ENCODE peak calls at places on chromosomes 6 and 20, in seven cellular contexts. Z is esophagus squamous epithelium, V is K562, U is endothelial cell of umbilical vein, J is HepG2, T is tibial artery, I is PC-9. L is an unnamed sample.

GRCh38 chr20:33667245-33668086 is 723 bp downstream of the ACTL10 start:
- DNase-seq in I (peak; percentile 88), U (peak; percentile 73), J (no peak), Z (no peak), T (no peak), V (no peak), L (peak; percentile 88)

GRCh38 chr6:40391086-40391485 is 196.1 kb downstream of the LRFN2 start:
- DNase-seq in V (no peak), U (no peak), J (no peak), Z (no peak), T (no peak), I (no peak), L (no peak)

GRCh38 chr6:70725817-70726413 is 58.2 kb downstream of the SMAP1 start:
- DNase-seq in J (no peak), Z (no peak), I (no peak), T (no peak), V (no peak), U (no peak), L (no peak)

GRCh38 chr6:134177753-134178229 is 125.4 kb upstream of the SLC2A12 start:
- DNase-seq in J (peak; percentile 56), T (no peak), I (no peak), Z (no peak), V (no peak), U (no peak), L (no peak)

GRCh38 chr20:59737073-59737691 is 132.8 kb downstream of the PHACTR3 start:
- DNase-seq in J (no peak), I (no peak), T (no peak), Z (no peak), U (no peak), V (no peak), L (no peak)

GRCh38 chr6:37139223-37139962 is 30.6 kb upstream of the PIM1 start:
- DNase-seq in Z (no peak), V (no peak), I (no peak), U (no peak), J (no peak), T (no peak), L (no peak)

GRCh38 chr6:116444092-116444491 is 17.1 kb upstream of the CALHM6 start:
- DNase-seq in V (peak; percentile 45), I (no peak), U (peak; percentile 44), Z (no peak), J (peak; percentile 21), T (no peak), L (no peak)

GRCh38 chr6:149636116-149636515 is 12.4 kb downstream of the KATNA1 start:
- DNase-seq in I (no peak), V (no peak), J (no peak), U (no peak), Z (no peak), T (no peak), L (no peak)

GRCh38 chr6:89679215-89680120 is 40.9 kb upstream of the LYRM2 start:
- DNase-seq in Z (no peak), U (no peak), T (no peak), J (no peak), V (no peak), I (no peak), L (no peak)

DNA sequence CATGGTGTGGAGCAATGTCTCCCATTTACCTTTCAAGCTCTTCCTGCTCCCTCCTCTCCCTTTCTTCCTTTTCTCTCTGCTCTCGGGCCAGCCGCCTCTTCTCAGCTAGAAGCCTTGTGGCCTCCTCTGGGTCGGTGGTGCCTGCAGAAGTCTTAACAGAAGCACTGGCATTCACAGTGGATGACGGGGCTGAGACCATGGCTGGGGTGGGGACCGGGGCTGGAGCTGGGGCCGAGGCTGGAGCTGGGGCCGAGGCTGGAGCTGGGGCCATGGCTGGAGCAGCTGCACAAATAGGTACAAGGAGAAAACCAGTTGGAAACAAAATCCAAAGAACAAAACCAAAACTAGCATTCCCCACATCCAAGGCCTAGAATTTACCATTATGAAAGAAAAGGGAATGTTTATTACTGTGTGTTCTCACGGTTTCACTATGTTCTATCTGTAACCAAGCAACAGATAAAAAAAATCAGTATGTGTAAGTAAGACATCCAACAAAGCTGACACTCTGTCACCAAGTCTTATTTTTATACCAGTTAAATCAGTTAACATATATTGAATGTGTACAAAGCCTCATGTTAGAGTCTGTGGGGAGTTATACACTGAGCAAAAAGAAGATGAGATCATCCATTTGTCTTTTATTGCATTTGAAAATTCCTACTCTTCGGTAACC is 72.9 kb upstream of the BCLAF1 start:
- DNase-seq in J (no peak), V (no peak), T (no peak), I (no peak), Z (no peak), U (no peak), L (peak; percentile 43)
- H3K27ac ChIP-seq in J (no peak overlapping the region), V (no peak overlapping the region), T (no peak overlapping the region), I (no peak overlapping the region), Z (no peak overlapping the region), U (no peak overlapping the region), L (no peak overlapping the region)

DNA sequence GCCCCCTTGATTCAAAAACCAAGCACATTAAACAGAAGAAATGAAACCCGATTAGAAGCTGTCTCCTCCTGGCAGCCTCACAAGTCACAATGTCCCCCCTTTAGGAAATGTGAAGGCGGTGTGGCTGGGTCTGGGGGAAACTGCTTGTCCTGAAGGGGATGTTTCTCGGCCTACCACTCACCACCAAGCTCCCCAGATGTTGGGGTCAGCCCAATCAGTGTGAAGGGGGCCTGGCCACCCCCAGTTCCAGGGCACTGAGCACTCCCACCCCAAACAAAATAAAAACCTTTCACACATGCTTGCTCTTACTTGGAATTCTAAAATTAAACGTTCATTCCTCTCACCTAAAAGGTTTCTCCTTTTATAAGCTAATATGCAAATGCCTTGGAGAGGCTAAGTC is 75.8 kb downstream of the TRERF1 start:
- DNase-seq in T (no peak), I (no peak), J (no peak), U (no peak), Z (no peak), V (no peak), L (no peak)
- H3K4me1 ChIP-seq in T (no peaks in the 10 kb centered on the region), I (no peaks in the 10 kb centered on the region), J (no peaks in the 10 kb centered on the region), U (no peaks in the 10 kb centered on the region), Z (peaks cover 59% of the 10 kb centered on the region), V (no peaks in the 10 kb centered on the region), L (peaks cover 5% of the 10 kb centered on the region)

DNA sequence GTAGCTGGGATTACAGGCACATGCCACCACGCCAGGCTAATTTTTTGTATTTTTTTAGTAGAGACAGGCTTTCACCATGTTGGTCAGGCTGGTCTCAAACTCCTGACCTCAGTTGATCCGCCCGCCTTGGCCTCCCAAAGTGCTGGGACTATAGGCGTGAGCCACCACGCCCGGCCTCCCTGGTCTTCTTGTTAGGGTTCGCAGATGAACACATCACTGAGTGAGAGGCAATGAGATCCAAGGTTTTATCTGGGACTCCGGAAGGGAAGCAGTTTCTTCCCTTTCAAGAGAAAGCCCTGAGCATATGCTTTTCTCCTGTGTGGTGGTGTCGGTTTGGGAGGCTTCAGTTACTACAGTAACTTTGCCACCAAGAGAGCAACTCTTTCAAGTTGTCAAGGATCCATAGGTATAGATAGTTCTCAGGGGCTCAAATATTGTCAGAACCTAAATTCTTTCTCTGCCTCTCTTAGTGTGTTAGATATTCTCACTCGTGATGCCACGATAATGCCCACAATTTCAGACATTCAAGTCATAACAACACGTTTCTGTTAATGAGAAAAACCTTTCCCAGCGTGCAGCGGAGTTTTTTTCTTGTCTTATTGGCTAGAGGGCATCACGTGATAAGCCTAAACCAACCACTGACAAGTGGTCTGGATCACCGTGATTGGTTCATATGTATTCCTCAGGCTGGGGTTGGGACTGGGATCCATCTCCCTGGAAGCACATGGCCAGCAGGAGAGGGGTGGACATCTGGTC is 36.2 kb upstream of the NCOA3 start:
- DNase-seq in T (no peak), J (no peak), V (peak; percentile 61), U (no peak), Z (no peak), I (no peak), L (peak; percentile 58)
- H3K27ac ChIP-seq in T (peak overlapping the region; percentile 86), J (no peak overlapping the region), V (no peak overlapping the region), U (no peak overlapping the region), Z (peak overlapping the region; percentile 47), I (peak overlapping the region; percentile 73), L (no peak overlapping the region)

GRCh38 chr20:47417245-47418060 is 61.0 kb upstream of the ZMYND8 start:
- DNase-seq in T (no peak), J (peak; percentile 74), V (no peak), I (no peak), Z (no peak), U (no peak), L (no peak)
- H3K4me1 ChIP-seq in T (peaks cover 1% of the 10 kb centered on the region), J (peaks cover 67% of the 10 kb centered on the region), V (no peaks in the 10 kb centered on the region), I (peaks cover 33% of the 10 kb centered on the region), Z (peaks cover 27% of the 10 kb centered on the region), U (no peaks in the 10 kb centered on the region), L (no peaks in the 10 kb centered on the region)

GRCh38 chr20:41123636-41124035 is 13.7 kb upstream of the PLCG1 start:
- DNase-seq in I (no peak), Z (no peak), V (no peak), T (no peak), U (no peak), J (no peak), L (no peak)

GRCh38 chr20:41125530-41126457 is 11.5 kb upstream of the PLCG1 start:
- DNase-seq in T (no peak), J (no peak), I (no peak), U (no peak), Z (no peak), V (no peak), L (no peak)

GRCh38 chr20:41126719-41127118 is 10.6 kb upstream of the PLCG1 start:
- DNase-seq in U (no peak), T (no peak), V (no peak), I (no peak), J (no peak), Z (no peak), L (no peak)

GRCh38 chr20:41121399-41121798 is 15.9 kb upstream of the PLCG1 start:
- DNase-seq in Z (no peak), T (no peak), I (no peak), J (no peak), V (no peak), U (no peak), L (no peak)

DNA sequence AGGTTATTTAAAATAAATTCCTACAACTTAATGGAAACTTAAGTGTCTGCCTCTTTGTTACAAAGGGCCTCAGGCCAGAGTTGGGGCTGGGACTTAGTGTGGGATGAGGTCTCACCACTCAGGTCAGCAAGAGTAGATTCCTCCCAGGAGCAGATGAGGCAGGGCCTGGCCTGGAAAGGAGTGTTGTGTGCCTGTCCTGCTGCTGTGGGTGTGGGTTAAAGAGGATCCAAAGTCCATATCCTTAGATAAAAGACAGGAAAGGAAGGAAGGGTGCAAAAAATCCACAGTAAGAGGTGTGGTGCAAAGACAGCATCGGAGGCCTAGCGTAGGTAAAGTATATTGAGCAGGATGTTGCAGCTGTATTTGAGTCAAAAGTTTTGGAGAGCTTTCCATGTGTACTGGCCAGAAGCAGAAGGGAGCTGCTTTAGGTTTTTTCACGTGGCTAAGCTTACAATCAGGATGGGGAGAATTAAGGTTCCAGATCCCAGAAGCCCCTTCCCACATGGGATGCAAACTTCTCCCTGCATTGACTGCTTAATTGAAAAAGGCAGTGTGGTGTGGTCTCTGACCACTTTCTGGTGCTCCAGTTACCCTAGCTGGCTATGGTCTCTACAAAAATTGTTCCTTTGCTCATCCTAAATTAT is 12.8 kb upstream of the PLCG1 start:
- DNase-seq in T (no peak), I (no peak), Z (no peak), J (no peak), V (no peak), U (no peak), L (no peak)
- H3K27ac ChIP-seq in T (no peak overlapping the region), I (no peak overlapping the region), Z (no peak overlapping the region), J (peak overlapping the region; percentile 23), V (no peak overlapping the region), U (no peak overlapping the region), L (no peak overlapping the region)

GRCh38 chr6:44129841-44130322 is 2.5 kb downstream of the TMEM63B start:
- DNase-seq in V (peak; percentile 92), I (no peak), U (no peak), J (peak; percentile 47), Z (no peak), T (no peak), L (no peak)
- H3K4me1 ChIP-seq in V (peaks cover 72% of the 10 kb centered on the region), I (peaks cover 19% of the 10 kb centered on the region), U (peaks cover 21% of the 10 kb centered on the region), J (peaks cover 71% of the 10 kb centered on the region), Z (peaks cover 69% of the 10 kb centered on the region), T (peaks cover 18% of the 10 kb centered on the region), L (peaks cover 5% of the 10 kb centered on the region)